ENCODE peak calls at places on chromosomes 2 and 18, in ten cellular contexts. W, J, M, L, Z, Y, G, D, V and I are unnamed samples.

GRCh38 chr2:10909050-10909995 is 2.4 kb upstream of the KCNF1 start:
- DNase-seq in L (peak), Y (no peak), V (no peak), W (no peak), Z (no peak), J (no peak), G (no peak), M (peak), D (no peak), I (no peak)

GRCh38 chr18:58762781-58763171 is 91.5 kb downstream of the MALT1 start:
- DNase-seq in G (peak), Z (no peak), V (no peak), D (no peak), Y (no peak), W (no peak), L (no peak), M (no peak), J (no peak), I (peak)

GRCh38 chr2:1234731-1235308 is 178.4 kb upstream of the TPO start:
- DNase-seq in D (peak), L (no peak), G (no peak), V (no peak), J (peak), Z (no peak), W (no peak), M (no peak), Y (no peak), I (no peak)

GRCh38 chr2:65300772-65301711 is 73.4 kb downstream of the ACTR2 start:
- DNase-seq in Z (peak), D (peak), W (peak), V (no peak), J (peak), L (no peak), Y (peak), M (peak), G (peak), I (no peak)

GRCh38 chr2:20314562-20315521 is 35.8 kb downstream of the PUM2 start:
- DNase-seq in M (no peak), G (no peak), Y (no peak), D (peak), W (no peak), V (no peak), Z (no peak), L (no peak), J (no peak), I (no peak)

GRCh38 chr2:119746836-119747235 is 12.9 kb upstream of the PTPN4 start:
- DNase-seq in Z (no peak), V (no peak), J (no peak), D (peak), G (no peak), W (no peak), L (no peak), M (no peak), Y (no peak), I (no peak)

GRCh38 chr2:127535422-127535901 is at the start of gene MYO7B:
- DNase-seq in W (no peak), M (no peak), D (no peak), L (no peak), Y (no peak), Z (no peak), G (no peak), V (no peak), J (no peak), I (no peak)

GRCh38 chr2:96962567-96963203 is 23.7 kb downstream of the FAM178B start:
- DNase-seq in V (peak), J (no peak), Y (no peak), M (no peak), Z (no peak), W (peak), G (no peak), L (no peak), D (no peak), I (no peak)

GRCh38 chr2:96485751-96486643 is 19.2 kb downstream of the NEURL3 start:
- DNase-seq in L (no peak), V (no peak), J (peak), Y (peak), M (no peak), Z (no peak), W (peak), D (peak), G (peak), I (no peak)

GRCh38 chr2:163856941-163857340 is 121.1 kb upstream of the FIGN start:
- DNase-seq in G (no peak), M (no peak), V (no peak), Z (no peak), J (no peak), D (no peak), W (no peak), L (no peak), Y (no peak), I (no peak)

GRCh38 chr18:5534845-5535244 is 9.0 kb downstream of the EPB41L3 start:
- DNase-seq in Z (no peak), V (no peak), W (no peak), Y (no peak), D (no peak), L (no peak), G (no peak), J (no peak), M (no peak), I (no peak)

GRCh38 chr2:70029814-70030409 is 57.4 kb upstream of the PCBP1 start:
- DNase-seq in D (peak), Z (no peak), G (peak), Y (peak), J (peak), V (peak), L (no peak), W (no peak), M (no peak), I (peak)

GRCh38 chr18:13893418-13893760 is 21.9 kb downstream of the MC2R start:
- DNase-seq in J (no peak), M (no peak), W (no peak), Z (no peak), Y (no peak), V (no peak), D (no peak), G (no peak), L (no peak), I (no peak)

GRCh38 chr2:241064802-241065354 is 37.2 kb downstream of the MTERF4 start:
- DNase-seq in Z (no peak), M (no peak), D (no peak), G (peak), V (no peak), L (no peak), Y (no peak), J (no peak), W (no peak), I (no peak)

GRCh38 chr2:208274748-208275147 is 8.7 kb downstream of the PIKFYVE start:
- DNase-seq in G (no peak), M (no peak), V (no peak), W (no peak), J (no peak), Z (no peak), Y (no peak), L (no peak), D (no peak), I (no peak)

GRCh38 chr2:3670941-3671340 is 12.9 kb downstream of the ALLC start:
- DNase-seq in M (no peak), W (no peak), L (no peak), Z (no peak), J (no peak), V (no peak), G (no peak), D (no peak), Y (no peak), I (no peak)

GRCh38 chr18:79784965-79785770 is 12.6 kb upstream of the KCNG2 start:
- DNase-seq in J (peak), V (no peak), W (no peak), Z (no peak), Y (no peak), D (peak), G (no peak), L (no peak), M (no peak), I (no peak)

GRCh38 chr2:234422242-234422641 is 74.6 kb downstream of the ARL4C start:
- DNase-seq in Y (no peak), Z (no peak), D (peak), L (no peak), M (peak), G (no peak), W (no peak), J (peak), V (no peak), I (no peak)

GRCh38 chr2:25371253-25372241 is 29.8 kb upstream of the DNMT3A start:
- DNase-seq in G (no peak), M (no peak), J (no peak), V (no peak), Z (no peak), D (no peak), L (no peak), Y (no peak), W (no peak), I (peak)

GRCh38 chr18:27546991-27547390 is 361.9 kb upstream of the CHST9 start:
- DNase-seq in Y (no peak), Z (no peak), V (no peak), W (no peak), G (no peak), M (no peak), D (no peak), J (no peak), L (no peak), I (no peak)

GRCh38 chr2:122055541-122055940 is 300.1 kb downstream of the TSN start:
- DNase-seq in Y (no peak), M (no peak), G (no peak), Z (no peak), W (no peak), J (peak), L (no peak), D (peak), V (no peak), I (no peak)

GRCh38 chr18:65091737-65092329 is 659.0 kb upstream of the CDH7 start:
- DNase-seq in Y (no peak), M (peak), J (peak), L (peak), Z (no peak), V (peak), D (peak), W (no peak), G (no peak), I (no peak)

GRCh38 chr2:19574788-19575260 is 216.4 kb upstream of the OSR1 start:
- DNase-seq in G (no peak), D (peak), Y (peak), L (no peak), M (no peak), V (peak), J (peak), Z (no peak), W (no peak), I (peak)

GRCh38 chr2:75466708-75467311 is 93.9 kb downstream of the EVA1A start:
- DNase-seq in M (peak), L (peak), Y (no peak), J (peak), Z (peak), G (peak), D (peak), V (no peak), W (no peak), I (no peak)

GRCh38 chr18:80143876-80144275 is 34.8 kb downstream of the ADNP2 start:
- DNase-seq in L (no peak), V (no peak), M (no peak), D (peak), W (no peak), Y (no peak), G (no peak), J (peak), Z (no peak), I (no peak)

GRCh38 chr2:127254386-127254981 is 34.4 kb upstream of the CYP27C1 start:
- DNase-seq in Y (no peak), J (peak), W (no peak), M (no peak), Z (no peak), V (no peak), D (peak), G (no peak), L (no peak), I (no peak)

GRCh38 chr2:107986278-107987217 is at the start of gene SLC5A7:
- DNase-seq in W (no peak), G (no peak), V (no peak), Y (no peak), L (peak), D (no peak), M (no peak), Z (no peak), J (no peak), I (no peak)

GRCh38 chr2:25098558-25099486 is 56.9 kb downstream of the EFR3B start:
- DNase-seq in M (no peak), D (peak), V (peak), J (peak), Z (no peak), G (no peak), Y (peak), L (no peak), W (no peak), I (peak)

GRCh38 chr18:75088021-75088506 is 120.9 kb downstream of the PTGR3 start:
- DNase-seq in J (no peak), V (no peak), W (no peak), D (no peak), Z (no peak), L (no peak), G (no peak), M (no peak), Y (no peak), I (no peak)

GRCh38 chr2:29443086-29443485 is 327.9 kb downstream of the CLIP4 start:
- DNase-seq in G (no peak), J (no peak), W (no peak), Y (no peak), Z (no peak), V (no peak), M (no peak), L (no peak), D (no peak), I (no peak)

GRCh38 chr2:200156140-200156858 is 150.2 kb upstream of the SPATS2L start:
- DNase-seq in D (peak), V (no peak), M (no peak), L (no peak), Z (no peak), J (peak), W (no peak), Y (peak), G (no peak), I (no peak)

GRCh38 chr2:71530246-71530986 is 77.1 kb downstream of the DYSF start:
- DNase-seq in D (peak), Y (no peak), W (no peak), M (peak), G (no peak), J (peak), L (peak), Z (no peak), V (peak), I (peak)

GRCh38 chr2:157746234-157746950 is 117.7 kb upstream of the ACVR1C start:
- DNase-seq in Z (no peak), V (no peak), L (no peak), Y (no peak), J (peak), D (peak), G (no peak), W (no peak), M (no peak), I (no peak)

GRCh38 chr2:170973225-170973491 is 44.1 kb downstream of the GORASP2 start:
- DNase-seq in M (peak), J (no peak), D (no peak), W (no peak), Z (no peak), V (no peak), G (no peak), Y (no peak), L (no peak), I (no peak)

GRCh38 chr18:33937270-33937816 is 287.4 kb downstream of the NOL4 start:
- DNase-seq in G (no peak), Y (no peak), J (no peak), L (no peak), W (no peak), Z (no peak), M (no peak), D (no peak), V (no peak), I (no peak)

GRCh38 chr2:68253211-68254068 is 1.1 kb upstream of the PPP3R1 start:
- DNase-seq in V (no peak), G (no peak), Y (no peak), L (no peak), Z (no peak), W (peak), J (peak), M (peak), D (no peak), I (no peak)

GRCh38 chr2:213455316-213456008 is 171.2 kb downstream of the SPAG16 start:
- DNase-seq in G (no peak), Y (no peak), D (no peak), M (no peak), J (no peak), W (no peak), L (no peak), V (no peak), Z (no peak), I (no peak)